ENCODE peak calls at places on chromosomes 5 and 9, in four cellular contexts. One of them, this sample, is unnamed.

GRCh38 chr9:98603821-98604383 is 104.8 kb downstream of the GABBR2 start:
- DNase-seq in IMR-90: peak
- DNase-seq in heart right ventricle: no peak
- DNase-seq in cardiac fibroblast: peak
- DNase-seq in this sample: peak

GRCh38 chr9:136588663-136589464 is 43.0 kb upstream of the NOTCH1 start:
- DNase-seq in IMR-90: no peak
- DNase-seq in cardiac fibroblast: no peak
- DNase-seq in heart right ventricle: peak
- DNase-seq in this sample: no peak

GRCh38 chr5:12467799-12468198 is 563.6 kb upstream of the CTNND2 start:
- DNase-seq in heart right ventricle: no peak
- DNase-seq in IMR-90: no peak
- DNase-seq in cardiac fibroblast: no peak
- DNase-seq in this sample: no peak

GRCh38 chr5:73519531-73520283 is 21.5 kb downstream of the BTF3 start:
- DNase-seq in IMR-90: peak
- DNase-seq in heart right ventricle: peak
- DNase-seq in cardiac fibroblast: peak
- DNase-seq in this sample: peak

GRCh38 chr5:78905084-78905938 is 79.8 kb downstream of the ARSB start:
- DNase-seq in heart right ventricle: no peak
- DNase-seq in cardiac fibroblast: no peak
- DNase-seq in IMR-90: peak
- DNase-seq in this sample: no peak

GRCh38 chr5:138180183-138180782 is 1.4 kb downstream of the KIF20A start:
- DNase-seq in cardiac fibroblast: peak
- DNase-seq in heart right ventricle: no peak
- DNase-seq in IMR-90: peak
- DNase-seq in this sample: peak

GRCh38 chr5:32259033-32259432 is 53.7 kb downstream of the MTMR12 start:
- DNase-seq in IMR-90: peak
- DNase-seq in heart right ventricle: no peak
- DNase-seq in cardiac fibroblast: no peak
- DNase-seq in this sample: peak

GRCh38 chr5:146188358-146188757 is 5.9 kb upstream of the LARS1 start:
- DNase-seq in IMR-90: peak
- DNase-seq in heart right ventricle: no peak
- DNase-seq in cardiac fibroblast: no peak
- DNase-seq in this sample: no peak

GRCh38 chr5:170896779-170897178 is 35.0 kb downstream of the RANBP17 start:
- DNase-seq in heart right ventricle: peak
- DNase-seq in IMR-90: peak
- DNase-seq in cardiac fibroblast: peak
- DNase-seq in this sample: peak

GRCh38 chr5:138603521-138603920 is 28.3 kb upstream of the HSPA9 start:
- DNase-seq in cardiac fibroblast: peak
- DNase-seq in heart right ventricle: no peak
- DNase-seq in IMR-90: peak
- DNase-seq in this sample: peak

GRCh38 chr5:79702606-79703380 is 13.2 kb downstream of the CMYA5 start:
- DNase-seq in IMR-90: no peak
- DNase-seq in cardiac fibroblast: peak
- DNase-seq in heart right ventricle: no peak
- DNase-seq in this sample: peak

GRCh38 chr5:148828461-148829247 is 2.2 kb downstream of the ADRB2 start:
- DNase-seq in IMR-90: peak
- DNase-seq in heart right ventricle: no peak
- DNase-seq in cardiac fibroblast: no peak
- DNase-seq in this sample: no peak

GRCh38 chr5:179227196-179227577 is 118.1 kb downstream of the ADAMTS2 start:
- DNase-seq in IMR-90: no peak
- DNase-seq in cardiac fibroblast: no peak
- DNase-seq in heart right ventricle: no peak
- DNase-seq in this sample: no peak

GRCh38 chr9:106420511-106420944 is 442.4 kb upstream of the ZNF462 start:
- DNase-seq in IMR-90: no peak
- DNase-seq in cardiac fibroblast: no peak
- DNase-seq in heart right ventricle: no peak
- DNase-seq in this sample: peak

GRCh38 chr5:143435207-143435657 is 31.7 kb upstream of the NR3C1 start:
- DNase-seq in cardiac fibroblast: peak
- DNase-seq in IMR-90: peak
- DNase-seq in heart right ventricle: no peak
- DNase-seq in this sample: peak

GRCh38 chr5:61370496-61370895 is 38.4 kb downstream of the ZSWIM6 start:
- DNase-seq in IMR-90: no peak
- DNase-seq in heart right ventricle: no peak
- DNase-seq in cardiac fibroblast: no peak
- DNase-seq in this sample: no peak

GRCh38 chr5:40841068-40841805 is at the start of gene CARD6:
- DNase-seq in IMR-90: peak
- DNase-seq in heart right ventricle: no peak
- DNase-seq in cardiac fibroblast: peak
- DNase-seq in this sample: peak

GRCh38 chr9:21392270-21392669 is 7.1 kb upstream of the IFNA2 start:
- DNase-seq in IMR-90: no peak
- DNase-seq in cardiac fibroblast: no peak
- DNase-seq in heart right ventricle: no peak
- DNase-seq in this sample: peak

DNA sequence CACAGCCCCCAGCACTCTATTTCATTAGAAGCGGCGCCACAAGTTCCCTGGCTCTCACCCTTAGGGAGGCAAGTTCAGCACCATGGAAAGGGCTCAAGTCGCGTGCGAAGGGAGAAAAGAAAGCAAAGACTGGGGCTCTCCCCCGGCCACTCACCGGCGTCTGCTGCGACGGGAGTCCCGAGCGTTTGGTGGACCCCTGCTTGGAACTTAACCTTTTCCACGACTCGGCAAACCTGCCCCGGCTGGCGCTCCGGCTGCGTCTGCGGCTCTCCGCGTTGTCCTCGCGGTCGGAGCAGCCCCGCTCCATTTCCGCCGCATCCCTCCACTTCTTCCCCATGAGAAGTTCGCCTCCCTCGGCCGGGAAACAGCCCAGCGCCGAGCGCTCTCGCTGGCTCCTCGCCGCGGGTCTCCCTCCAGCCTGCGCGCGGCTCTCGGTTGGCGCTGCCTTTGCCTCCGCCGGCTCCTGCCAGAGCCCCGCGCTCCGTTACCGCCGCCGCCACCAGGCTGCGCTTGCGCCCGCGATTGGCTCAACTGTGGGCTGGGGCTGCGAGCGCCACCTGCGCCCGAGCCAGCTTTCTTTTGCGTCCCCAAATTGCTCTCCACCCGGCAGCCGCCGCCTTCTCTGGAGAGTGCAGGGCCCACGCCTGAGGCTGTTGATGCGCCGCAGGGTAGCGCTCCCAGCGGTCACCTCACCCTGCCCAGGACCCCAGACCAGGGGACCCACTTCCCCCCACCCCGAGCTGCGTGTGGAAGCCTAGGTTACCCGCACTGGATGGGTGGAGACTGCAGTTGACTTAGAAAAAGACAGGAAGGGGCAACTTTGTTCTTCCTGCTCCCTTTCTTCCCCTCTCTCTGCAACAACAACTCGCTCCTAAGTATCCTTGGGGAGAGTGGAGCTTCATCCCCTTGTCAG is 321.6 kb downstream of the CEMIP2 start:
- DNase-seq in cardiac fibroblast: peak
- DNase-seq in heart right ventricle: peak
- DNase-seq in IMR-90: peak
- DNase-seq in this sample: peak
- TF ChIP-seq CTCF in cardiac fibroblast: no peak
- TF ChIP-seq CTCF in heart right ventricle: no peak
- TF ChIP-seq CTCF in IMR-90: no peak
- TF ChIP-seq CTCF in this sample: no peak

GRCh38 chr9:131676431-131676972 is 63.4 kb downstream of the RAPGEF1 start:
- DNase-seq in IMR-90: no peak
- DNase-seq in heart right ventricle: no peak
- DNase-seq in cardiac fibroblast: no peak
- DNase-seq in this sample: no peak

GRCh38 chr9:131678499-131679111 is 61.3 kb downstream of the RAPGEF1 start:
- DNase-seq in heart right ventricle: peak
- DNase-seq in cardiac fibroblast: peak
- DNase-seq in IMR-90: peak
- DNase-seq in this sample: peak

GRCh38 chr9:131675437-131676022 is 64.3 kb downstream of the RAPGEF1 start:
- DNase-seq in heart right ventricle: no peak
- DNase-seq in IMR-90: no peak
- DNase-seq in cardiac fibroblast: no peak
- DNase-seq in this sample: no peak

GRCh38 chr9:131677445-131678180 is 62.3 kb downstream of the RAPGEF1 start:
- DNase-seq in heart right ventricle: no peak
- DNase-seq in IMR-90: peak
- DNase-seq in cardiac fibroblast: peak
- DNase-seq in this sample: peak

DNA sequence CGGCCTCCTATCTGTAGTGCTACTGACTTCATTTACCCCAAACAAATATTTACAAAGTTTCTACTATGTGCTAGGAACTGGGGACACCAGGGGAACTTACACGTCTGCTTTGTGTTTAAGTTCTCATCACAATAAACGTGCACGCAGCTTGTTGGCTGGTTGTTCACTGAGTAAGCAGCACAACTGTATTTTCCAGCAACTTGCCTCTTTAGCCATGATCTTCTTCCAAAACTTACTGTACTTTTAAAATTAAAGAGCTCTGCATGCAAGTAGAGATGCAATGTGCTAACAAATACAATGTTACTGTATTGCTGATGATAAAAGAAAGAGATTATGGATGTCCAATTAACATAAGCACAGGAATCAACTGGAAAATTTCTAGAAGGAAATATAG is 62.8 kb downstream of the RAPGEF1 start:
- DNase-seq in IMR-90: peak
- DNase-seq in cardiac fibroblast: peak
- DNase-seq in heart right ventricle: no peak
- DNase-seq in this sample: no peak
- H3K4me3 ChIP-seq in IMR-90: no peak
- H3K4me3 ChIP-seq in cardiac fibroblast: no peak
- H3K4me3 ChIP-seq in heart right ventricle: no peak
- H3K4me3 ChIP-seq in this sample: peak

GRCh38 chr5:140349244-140349643 is 2.8 kb upstream of the HBEGF start:
- DNase-seq in cardiac fibroblast: no peak
- DNase-seq in heart right ventricle: no peak
- DNase-seq in IMR-90: peak
- DNase-seq in this sample: no peak
- TF ChIP-seq CTCF in cardiac fibroblast: no peak
- TF ChIP-seq CTCF in heart right ventricle: no peak
- TF ChIP-seq CTCF in IMR-90: no peak
- TF ChIP-seq CTCF in this sample: no peak

GRCh38 chr5:54727874-54728273 is 210.3 kb downstream of the SNX18 start:
- DNase-seq in IMR-90: no peak
- DNase-seq in heart right ventricle: no peak
- DNase-seq in cardiac fibroblast: no peak
- DNase-seq in this sample: no peak

GRCh38 chr5:54733101-54733500 is 215.5 kb downstream of the SNX18 start:
- DNase-seq in cardiac fibroblast: no peak
- DNase-seq in heart right ventricle: no peak
- DNase-seq in IMR-90: no peak
- DNase-seq in this sample: no peak

GRCh38 chr5:54736003-54736797 is 218.6 kb downstream of the SNX18 start:
- DNase-seq in heart right ventricle: no peak
- DNase-seq in IMR-90: no peak
- DNase-seq in cardiac fibroblast: no peak
- DNase-seq in this sample: no peak

DNA sequence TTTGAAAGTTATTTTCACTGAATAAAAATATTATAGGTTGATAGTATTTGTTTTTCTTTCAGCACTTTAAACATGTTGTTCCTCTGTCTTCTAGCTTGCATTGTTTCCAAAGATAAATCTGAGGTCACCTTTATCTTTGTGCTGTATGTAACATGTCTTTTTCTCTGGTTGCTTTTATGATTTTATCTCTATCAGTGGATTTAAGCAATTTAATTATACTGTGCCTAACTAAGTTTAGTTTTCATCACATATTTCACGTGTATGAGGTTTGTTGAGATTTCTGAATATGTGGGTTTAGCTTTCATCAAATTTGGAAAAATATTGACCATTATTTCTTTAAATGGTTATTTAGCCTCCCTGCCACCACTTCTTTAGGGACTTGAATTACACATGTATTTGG is 214.5 kb downstream of the SNX18 start:
- DNase-seq in IMR-90: no peak
- DNase-seq in cardiac fibroblast: no peak
- DNase-seq in heart right ventricle: no peak
- DNase-seq in this sample: no peak
- H3K4me3 ChIP-seq in IMR-90: no peak
- H3K4me3 ChIP-seq in cardiac fibroblast: no peak
- H3K4me3 ChIP-seq in heart right ventricle: no peak
- H3K4me3 ChIP-seq in this sample: no peak

DNA sequence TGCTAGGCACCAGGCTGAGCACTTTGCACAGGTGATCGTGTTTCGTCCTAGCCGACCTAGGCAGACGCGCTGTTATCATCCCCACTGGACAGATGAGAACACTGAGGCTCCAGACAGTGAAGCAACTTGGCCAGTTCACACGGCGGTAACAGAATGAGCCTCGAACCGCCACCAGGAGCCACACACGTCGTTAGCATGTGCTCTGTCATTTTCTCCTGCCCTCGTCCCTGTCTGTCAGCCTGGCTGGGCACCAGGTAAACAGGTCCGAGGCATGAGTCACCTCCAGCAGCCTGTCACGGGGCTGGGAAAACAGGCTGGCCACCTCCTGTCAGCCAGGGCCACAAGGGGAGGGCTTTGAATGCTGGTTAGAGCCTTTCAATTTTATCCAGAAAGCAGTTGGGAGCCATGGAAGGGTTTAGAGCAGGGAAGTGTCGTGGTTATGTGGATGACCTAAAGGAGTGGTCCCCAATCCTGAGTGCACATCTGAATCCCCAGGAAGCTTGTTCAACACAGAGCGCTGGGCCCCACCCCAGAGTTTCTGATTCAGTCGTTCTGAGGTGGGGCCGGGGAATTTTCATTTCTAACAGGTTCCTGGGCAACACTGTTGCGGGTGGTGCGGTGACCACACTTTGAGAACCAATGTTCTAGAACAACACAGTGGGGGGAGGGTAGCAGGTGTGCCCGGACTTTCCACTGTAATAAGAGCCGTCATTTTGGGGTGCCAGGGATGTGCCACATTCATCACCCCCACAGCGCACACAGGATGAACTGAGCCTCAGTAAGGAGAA is 39.5 kb downstream of the DUSP1 start:
- DNase-seq in cardiac fibroblast: no peak
- DNase-seq in heart right ventricle: no peak
- DNase-seq in IMR-90: no peak
- DNase-seq in this sample: no peak
- TF ChIP-seq CTCF in cardiac fibroblast: no peak
- TF ChIP-seq CTCF in heart right ventricle: no peak
- TF ChIP-seq CTCF in IMR-90: no peak
- TF ChIP-seq CTCF in this sample: no peak

DNA sequence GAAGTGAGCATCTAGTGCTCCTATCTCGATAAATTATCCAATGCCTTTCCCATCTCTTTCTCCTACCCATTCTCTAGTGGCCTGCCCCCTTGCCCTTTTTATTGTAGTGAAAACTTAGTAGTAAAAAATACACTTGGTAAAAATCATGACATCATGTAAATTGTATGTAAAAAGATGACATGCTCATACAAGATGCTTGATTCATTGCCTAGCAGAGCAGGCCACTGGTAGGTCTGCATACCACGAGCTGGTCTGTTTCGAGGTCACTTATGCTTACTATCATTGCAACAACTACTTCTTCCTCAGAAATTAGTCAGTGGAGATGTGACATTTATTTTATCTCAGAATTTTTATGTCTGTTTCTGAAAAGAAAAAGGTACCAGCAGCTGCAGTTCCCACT is 177.3 kb downstream of the C9orf152 start:
- DNase-seq in heart right ventricle: no peak
- DNase-seq in cardiac fibroblast: peak
- DNase-seq in IMR-90: peak
- DNase-seq in this sample: peak
- H3K4me3 ChIP-seq in heart right ventricle: no peak
- H3K4me3 ChIP-seq in cardiac fibroblast: no peak
- H3K4me3 ChIP-seq in IMR-90: no peak
- H3K4me3 ChIP-seq in this sample: no peak